ENCODE peak calls at places on chromosomes 6 and 20, in four cellular contexts. C is GM12878, J is H1, W is HepG2. E is an unnamed sample.

GRCh38 chr20:36854343-36855240 is 21.3 kb upstream of the TLDC2 start:
- DNase-seq in J (no peak), C (no peak), W (no peak), E (no peak)

GRCh38 chr6:117270121-117270959 is 5.0 kb downstream of the VGLL2 start:
- DNase-seq in W (no peak), J (peak; percentile 74), C (no peak), E (no peak)

GRCh38 chr20:11881453-11881852 is 36.2 kb upstream of the BTBD3 start:
- DNase-seq in J (no peak), W (no peak), C (no peak), E (no peak)

GRCh38 chr6:138454976-138455706 is 44.2 kb downstream of the NHSL1 start:
- DNase-seq in W (no peak), C (peak; percentile 37), J (no peak), E (no peak)

GRCh38 chr6:35146453-35146852 is 5.3 kb upstream of the TCP11 start:
- DNase-seq in C (no peak), W (peak; percentile 63), J (peak; percentile 54), E (peak; percentile 33)

GRCh38 chr6:123016431-123017110 is 20.5 kb downstream of the CLVS2 start:
- DNase-seq in C (no peak), W (no peak), J (no peak), E (no peak)

GRCh38 chr6:128519132-128519930 is 1.1 kb downstream of the PTPRK start:
- DNase-seq in C (no peak), J (peak; percentile 69), W (peak; percentile 87), E (peak; percentile 46)

GRCh38 chr6:105430685-105431084 is 27.8 kb upstream of the PREP start:
- DNase-seq in C (no peak), J (no peak), W (no peak), E (no peak)

GRCh38 chr20:38875170-38875993 is 50.8 kb upstream of the FAM83D start:
- DNase-seq in C (peak; percentile 97), J (no peak), W (no peak), E (no peak)

GRCh38 chr20:13231031-13231752 is 10.1 kb downstream of the ISM1 start:
- DNase-seq in W (no peak), C (no peak), J (no peak), E (no peak)

GRCh38 chr6:157264701-157265100 is 58.6 kb downstream of the TMEM242 start:
- DNase-seq in W (no peak), C (no peak), J (no peak), E (no peak)

GRCh38 chr20:15834857-15835256 is 738.4 kb downstream of the KIF16B start:
- DNase-seq in C (no peak), W (no peak), J (no peak), E (no peak)

GRCh38 chr6:27214126-27214601 is 33.3 kb upstream of the PRSS16 start:
- DNase-seq in J (peak; percentile 69), W (no peak), C (no peak), E (no peak)

GRCh38 chr6:63571883-63572732 is at the start of the genes LOC128125822 and PTP4A1:
- DNase-seq in C (peak; percentile 81), W (peak; percentile 95), J (peak; percentile 95), E (peak; percentile 94)

GRCh38 chr6:151240036-151240685 is 394 bp downstream of the AKAP12 start:
- DNase-seq in J (peak; percentile 85), C (no peak), W (no peak), E (peak; percentile 87)

GRCh38 chr20:19806806-19807691 is 49.0 kb downstream of the RIN2 start:
- DNase-seq in J (no peak), W (no peak), C (no peak), E (no peak)

GRCh38 chr6:126534418-126534817 is 194.5 kb downstream of the CENPW start:
- DNase-seq in J (no peak), W (no peak), C (no peak), E (no peak)

GRCh38 chr20:17391108-17391771 is 139.9 kb downstream of the BFSP1 start:
- DNase-seq in C (no peak), J (no peak), W (no peak), E (no peak)

GRCh38 chr6:156862711-156863110 is 85.5 kb downstream of the ARID1B start:
- DNase-seq in J (no peak), W (no peak), C (no peak), E (no peak)

GRCh38 chr6:140817176-140817575 is 1315.5 kb upstream of the GJE1 start:
- DNase-seq in W (no peak), J (no peak), C (no peak), E (no peak)

GRCh38 chr6:119379809-119380208 is 30.2 kb upstream of the MAN1A1 start:
- DNase-seq in C (no peak), W (no peak), J (no peak), E (no peak)

GRCh38 chr6:170040906-170041305 is 250.0 kb downstream of the DLL1 start:
- DNase-seq in C (no peak), J (no peak), W (no peak), E (no peak)

GRCh38 chr20:36808317-36809257 is 35.0 kb upstream of the DSN1 start:
- DNase-seq in C (no peak), J (peak; percentile 93), W (peak; percentile 70), E (peak; percentile 82)

GRCh38 chr20:63232235-63233060 is 3.3 kb upstream of the BIRC7 start:
- DNase-seq in W (no peak), J (no peak), C (no peak), E (no peak)

GRCh38 chr6:215335-216034 is 76.8 kb upstream of the DUSP22 start:
- DNase-seq in W (no peak), J (no peak), C (peak; percentile 41), E (no peak)

GRCh38 chr6:106872044-106872443 is 102.5 kb downstream of the CD24 start:
- DNase-seq in C (no peak), J (no peak), W (no peak), E (no peak)

GRCh38 chr20:44660506-44660905 is 9.0 kb upstream of the ADA start:
- DNase-seq in C (no peak), J (no peak), W (no peak), E (no peak)

GRCh38 chr6:161313940-161314509 is 40.2 kb upstream of the AGPAT4 start:
- DNase-seq in W (no peak), C (no peak), J (no peak), E (no peak)

GRCh38 chr6:161318456-161318855 is 44.6 kb upstream of the AGPAT4 start:
- DNase-seq in J (no peak), W (peak; percentile 30), C (no peak), E (no peak)

GRCh38 chr6:161319231-161319630 is 45.4 kb upstream of the AGPAT4 start:
- DNase-seq in J (no peak), C (no peak), W (no peak), E (no peak)

DNA sequence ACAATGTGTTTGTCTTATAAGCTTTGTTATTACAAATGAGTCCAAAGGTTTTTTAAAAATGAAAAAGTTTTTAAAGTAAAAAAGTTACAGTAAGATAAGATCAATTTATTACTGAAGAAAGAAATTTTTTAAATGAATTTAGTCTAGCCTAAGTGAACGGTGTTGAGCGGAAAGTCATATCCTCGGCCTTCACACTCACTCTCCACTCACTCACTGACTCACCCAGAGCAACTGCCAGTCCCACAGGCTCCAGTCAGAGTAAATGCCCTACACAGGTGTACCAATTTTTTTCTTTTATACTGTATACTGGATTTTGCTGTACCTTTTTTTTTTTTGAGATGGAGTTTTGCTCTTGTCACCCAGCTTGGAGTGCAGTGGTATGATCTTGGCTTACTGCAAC is 42.7 kb upstream of the AGPAT4 start:
- DNase-seq in J (no peak), C (no peak), W (no peak), E (no peak)
- TF ChIP-seq SUZ12 in J (no peak), C (no peak), W (no peak), E (no peak)

DNA sequence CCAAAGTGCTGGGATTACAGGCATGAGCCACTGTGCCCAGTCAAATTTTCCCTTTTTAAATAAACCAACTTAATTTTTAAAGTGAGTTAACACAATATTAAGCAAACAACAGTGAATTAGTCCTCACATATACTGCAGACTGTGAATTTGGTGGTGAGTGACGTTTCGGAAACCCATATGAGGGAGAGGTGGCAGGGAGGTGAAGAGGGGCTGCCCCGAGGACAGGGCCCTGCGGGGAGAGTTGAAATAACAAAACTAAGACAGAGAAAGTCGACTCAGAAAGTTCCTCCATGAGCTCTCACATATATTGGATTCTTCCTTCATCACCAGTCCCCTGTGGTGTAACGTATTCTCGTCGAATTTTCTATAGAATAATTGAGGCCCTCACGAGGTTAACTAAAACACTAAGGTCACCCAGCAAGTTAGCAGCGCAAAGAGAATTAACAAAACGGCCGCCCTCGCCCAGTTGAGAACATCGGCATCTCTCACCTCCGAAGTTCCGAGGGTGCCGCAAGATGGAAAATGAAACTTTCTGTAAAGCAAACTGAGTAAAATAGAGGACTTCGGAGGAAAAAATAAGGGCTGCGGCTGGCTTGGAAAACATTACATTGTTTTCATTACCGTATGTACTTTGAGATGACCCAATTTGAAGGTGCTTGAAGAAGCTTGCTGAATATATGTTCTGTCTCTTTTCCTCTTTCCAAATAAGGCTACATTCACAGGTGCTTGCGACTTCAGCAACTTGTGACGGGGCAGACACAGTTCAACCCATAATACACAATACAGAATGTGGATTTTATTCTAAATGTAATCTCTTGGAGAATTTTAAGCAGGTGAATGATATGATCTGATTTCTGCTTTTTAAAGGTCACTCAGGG is 491.0 kb upstream of the JARID2 start:
- DNase-seq in C (no peak), J (no peak), W (no peak), E (no peak)
- TF ChIP-seq SP1 in C (no peak), J (no peak), W (no peak), E (no peak)

DNA sequence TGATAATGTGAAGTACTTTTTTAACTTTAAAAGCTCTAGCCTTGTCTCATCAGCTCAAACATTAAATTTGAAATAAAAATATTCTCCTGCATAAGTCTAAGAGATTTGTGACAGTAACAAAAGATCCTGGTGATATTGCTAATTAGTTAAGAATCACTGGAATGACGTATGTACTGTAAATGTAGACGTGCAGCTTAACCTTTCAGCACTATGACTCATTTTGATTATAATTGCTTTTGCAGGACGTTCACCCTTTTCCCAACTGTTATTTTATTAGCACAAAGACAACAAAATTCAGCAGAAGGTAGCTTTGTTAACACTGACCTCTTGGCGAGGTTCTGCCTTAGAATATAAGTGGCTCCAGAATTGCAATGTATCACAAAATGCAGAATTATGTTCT is 68.6 kb downstream of the TENT5A start:
- DNase-seq in C (no peak), W (no peak), J (no peak), E (no peak)
- TF ChIP-seq SUZ12 in C (no peak), W (no peak), J (no peak), E (no peak)

GRCh38 chr6:158840465-158840864 is 21.3 kb upstream of the EZR start:
- DNase-seq in J (no peak), C (no peak), W (no peak), E (no peak)
- TF ChIP-seq SP1 in J (no peak), C (no peak), W (no peak), E (no peak)

GRCh38 chr20:25294459-25295385 is 46.8 kb downstream of the PYGB start:
- DNase-seq in W (peak; percentile 82), J (peak; percentile 87), C (no peak), E (peak; percentile 84)
- TF ChIP-seq SUZ12 in W (peak; percentile 11), J (no peak), C (no peak), E (no peak)

GRCh38 chr6:98958791-98959190 is 11.0 kb upstream of the FBXL4 start:
- DNase-seq in J (no peak), C (no peak), W (no peak), E (no peak)

GRCh38 chr6:98957440-98957839 is 9.7 kb upstream of the FBXL4 start:
- DNase-seq in C (no peak), J (no peak), W (peak; percentile 2), E (no peak)
- TF ChIP-seq SP1 in C (no peak), J (no peak), W (no peak), E (no peak)

GRCh38 chr6:25710287-25710686 is 44.3 kb upstream of the SLC17A4 start:
- DNase-seq in C (no peak), W (no peak), J (no peak), E (no peak)
- TF ChIP-seq SUZ12 in C (no peak), W (no peak), J (no peak), E (no peak)

E was measured in HEK293T.